ENCODE peak calls at places on chromosomes 11 and 22, in ten cellular contexts. One of them, this sample, is unnamed.

GRCh38 chr11:57116654-57117053 is 65.1 kb upstream of the LRRC55 start:
- DNase-seq in K562: peak
- DNase-seq in WTC11: peak
- DNase-seq in H1: peak
- DNase-seq in GM12878: no peak
- DNase-seq in HCT116: peak
- DNase-seq in endothelial cell of umbilical vein: peak
- DNase-seq in SK-N-SH: peak
- DNase-seq in A549: peak
- DNase-seq in HepG2: peak
- DNase-seq in this sample: peak

GRCh38 chr11:43316451-43316850 is 4.7 kb downstream of the API5 start:
- DNase-seq in endothelial cell of umbilical vein: no peak
- DNase-seq in K562: no peak
- DNase-seq in H1: no peak
- DNase-seq in HepG2: no peak
- DNase-seq in GM12878: no peak
- DNase-seq in SK-N-SH: no peak
- DNase-seq in A549: no peak
- DNase-seq in WTC11: no peak
- DNase-seq in HCT116: no peak
- DNase-seq in this sample: peak

GRCh38 chr11:26847459-26847858 is 125.6 kb upstream of the SLC5A12 start:
- DNase-seq in HepG2: no peak
- DNase-seq in H1: no peak
- DNase-seq in SK-N-SH: no peak
- DNase-seq in GM12878: no peak
- DNase-seq in WTC11: no peak
- DNase-seq in endothelial cell of umbilical vein: no peak
- DNase-seq in HCT116: no peak
- DNase-seq in K562: no peak
- DNase-seq in A549: no peak
- DNase-seq in this sample: no peak

GRCh38 chr11:61888590-61888989 is 2.8 kb downstream of the FADS3 start:
- DNase-seq in H1: no peak
- DNase-seq in K562: no peak
- DNase-seq in HCT116: no peak
- DNase-seq in SK-N-SH: no peak
- DNase-seq in WTC11: no peak
- DNase-seq in GM12878: no peak
- DNase-seq in HepG2: no peak
- DNase-seq in A549: no peak
- DNase-seq in endothelial cell of umbilical vein: no peak
- DNase-seq in this sample: no peak

GRCh38 chr11:32983506-32983905 is 32.2 kb upstream of the DEPDC7 start:
- DNase-seq in GM12878: no peak
- DNase-seq in SK-N-SH: no peak
- DNase-seq in K562: no peak
- DNase-seq in endothelial cell of umbilical vein: no peak
- DNase-seq in HepG2: no peak
- DNase-seq in WTC11: no peak
- DNase-seq in A549: no peak
- DNase-seq in HCT116: no peak
- DNase-seq in H1: no peak
- DNase-seq in this sample: no peak

GRCh38 chr11:113796663-113797259 is 17.2 kb downstream of the CLDN25 start:
- DNase-seq in SK-N-SH: peak
- DNase-seq in K562: peak
- DNase-seq in HCT116: peak
- DNase-seq in H1: no peak
- DNase-seq in WTC11: no peak
- DNase-seq in endothelial cell of umbilical vein: peak
- DNase-seq in HepG2: peak
- DNase-seq in GM12878: no peak
- DNase-seq in A549: peak
- DNase-seq in this sample: peak

GRCh38 chr11:3134651-3135490 is 30.2 kb downstream of the OSBPL5 start:
- DNase-seq in K562: no peak
- DNase-seq in HCT116: no peak
- DNase-seq in A549: no peak
- DNase-seq in HepG2: no peak
- DNase-seq in WTC11: peak
- DNase-seq in SK-N-SH: no peak
- DNase-seq in GM12878: no peak
- DNase-seq in H1: no peak
- DNase-seq in endothelial cell of umbilical vein: no peak
- DNase-seq in this sample: no peak

GRCh38 chr11:47212938-47213337 is 1.8 kb upstream of the DDB2 start:
- DNase-seq in HepG2: no peak
- DNase-seq in HCT116: no peak
- DNase-seq in SK-N-SH: no peak
- DNase-seq in H1: no peak
- DNase-seq in GM12878: no peak
- DNase-seq in WTC11: no peak
- DNase-seq in endothelial cell of umbilical vein: no peak
- DNase-seq in K562: no peak
- DNase-seq in A549: no peak
- DNase-seq in this sample: no peak

GRCh38 chr22:38935023-38935422 is 22.4 kb upstream of the APOBEC3A start:
- DNase-seq in SK-N-SH: no peak
- DNase-seq in K562: no peak
- DNase-seq in H1: no peak
- DNase-seq in HepG2: no peak
- DNase-seq in WTC11: no peak
- DNase-seq in endothelial cell of umbilical vein: no peak
- DNase-seq in GM12878: no peak
- DNase-seq in A549: no peak
- DNase-seq in HCT116: no peak
- DNase-seq in this sample: no peak

DNA sequence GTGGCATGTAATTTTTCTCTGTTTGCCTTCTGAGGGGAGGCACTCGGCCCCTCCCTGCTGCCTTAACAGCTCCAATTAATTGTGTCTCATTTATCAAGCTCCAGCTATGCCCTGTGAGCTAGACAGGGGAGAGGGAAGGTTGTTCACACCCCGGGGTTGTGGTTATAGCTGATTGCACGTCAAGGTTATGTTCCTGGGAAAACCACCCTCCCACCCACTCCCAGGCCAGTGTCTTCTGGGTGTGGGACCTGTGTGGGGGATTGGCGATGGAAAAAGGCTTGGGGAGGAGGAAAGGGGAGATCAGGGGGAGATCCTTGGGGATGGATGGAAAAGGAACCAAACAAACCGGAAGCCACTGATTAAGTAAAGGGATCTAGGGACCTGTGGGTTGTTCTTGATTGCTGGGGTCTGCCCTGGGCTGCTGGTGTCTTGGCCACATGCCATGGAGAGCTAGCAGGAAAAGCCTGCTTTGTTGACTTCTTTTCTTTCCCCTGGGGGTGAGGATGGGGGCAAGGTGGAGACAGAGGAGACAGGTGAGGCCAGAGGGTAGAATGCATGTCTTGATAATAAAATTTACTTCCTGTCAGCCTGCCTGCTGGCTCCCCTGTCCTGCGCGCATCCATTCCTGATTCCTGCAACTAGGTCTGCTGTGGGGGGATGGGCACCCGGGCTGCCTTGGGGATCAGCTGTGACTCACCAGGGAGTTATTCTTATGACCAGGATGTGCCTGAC is 13.5 kb upstream of the SORL1-AS1 start:
- DNase-seq in SK-N-SH: peak
- DNase-seq in H1: peak
- DNase-seq in WTC11: peak
- DNase-seq in A549: peak
- DNase-seq in HepG2: peak
- DNase-seq in HCT116: peak
- DNase-seq in GM12878: no peak
- DNase-seq in K562: peak
- DNase-seq in endothelial cell of umbilical vein: no peak
- DNase-seq in this sample: peak
- TF ChIP-seq MAX in SK-N-SH: peak
- TF ChIP-seq MAX in H1: peak
- TF ChIP-seq MAX in WTC11: no peak
- TF ChIP-seq MAX in A549: peak
- TF ChIP-seq MAX in HepG2: no peak
- TF ChIP-seq MAX in HCT116: peak
- TF ChIP-seq MAX in GM12878: no peak
- TF ChIP-seq MAX in K562: no peak
- TF ChIP-seq MAX in endothelial cell of umbilical vein: no peak
- TF ChIP-seq MAX in this sample: no peak

GRCh38 chr11:111541209-111542061 is 915 bp downstream of the LAYN start:
- DNase-seq in endothelial cell of umbilical vein: peak
- DNase-seq in GM12878: no peak
- DNase-seq in K562: no peak
- DNase-seq in SK-N-SH: peak
- DNase-seq in WTC11: peak
- DNase-seq in A549: no peak
- DNase-seq in H1: no peak
- DNase-seq in HCT116: no peak
- DNase-seq in HepG2: no peak
- DNase-seq in this sample: peak
- TF ChIP-seq MAX in endothelial cell of umbilical vein: no peak
- TF ChIP-seq MAX in GM12878: no peak
- TF ChIP-seq MAX in K562: no peak
- TF ChIP-seq MAX in SK-N-SH: peak
- TF ChIP-seq MAX in WTC11: no peak
- TF ChIP-seq MAX in A549: no peak
- TF ChIP-seq MAX in H1: no peak
- TF ChIP-seq MAX in HCT116: no peak
- TF ChIP-seq MAX in HepG2: no peak
- TF ChIP-seq MAX in this sample: no peak

GRCh38 chr22:29345932-29346331 is 30.4 kb upstream of the RASL10A start:
- DNase-seq in K562: no peak
- DNase-seq in A549: no peak
- DNase-seq in GM12878: no peak
- DNase-seq in HCT116: no peak
- DNase-seq in HepG2: no peak
- DNase-seq in endothelial cell of umbilical vein: no peak
- DNase-seq in H1: no peak
- DNase-seq in WTC11: no peak
- DNase-seq in SK-N-SH: no peak
- DNase-seq in this sample: no peak

GRCh38 chr22:29343313-29343805 is 27.9 kb upstream of the RASL10A start:
- DNase-seq in endothelial cell of umbilical vein: no peak
- DNase-seq in H1: no peak
- DNase-seq in HCT116: no peak
- DNase-seq in SK-N-SH: peak
- DNase-seq in HepG2: no peak
- DNase-seq in K562: no peak
- DNase-seq in WTC11: no peak
- DNase-seq in GM12878: no peak
- DNase-seq in A549: no peak
- DNase-seq in this sample: no peak

GRCh38 chr22:29342577-29343312 is 27.2 kb upstream of the RASL10A start:
- DNase-seq in H1: no peak
- DNase-seq in SK-N-SH: peak
- DNase-seq in endothelial cell of umbilical vein: no peak
- DNase-seq in WTC11: no peak
- DNase-seq in HepG2: peak
- DNase-seq in K562: peak
- DNase-seq in HCT116: no peak
- DNase-seq in A549: no peak
- DNase-seq in GM12878: no peak
- DNase-seq in this sample: peak

GRCh38 chr22:29342177-29342576 is 26.7 kb upstream of the RASL10A start:
- DNase-seq in GM12878: no peak
- DNase-seq in WTC11: no peak
- DNase-seq in H1: no peak
- DNase-seq in HCT116: no peak
- DNase-seq in A549: no peak
- DNase-seq in HepG2: peak
- DNase-seq in SK-N-SH: no peak
- DNase-seq in endothelial cell of umbilical vein: no peak
- DNase-seq in K562: no peak
- DNase-seq in this sample: peak

GRCh38 chr22:29344137-29344536 is 28.6 kb upstream of the RASL10A start:
- DNase-seq in endothelial cell of umbilical vein: no peak
- DNase-seq in HepG2: peak
- DNase-seq in WTC11: no peak
- DNase-seq in A549: peak
- DNase-seq in HCT116: peak
- DNase-seq in GM12878: no peak
- DNase-seq in SK-N-SH: peak
- DNase-seq in K562: no peak
- DNase-seq in H1: no peak
- DNase-seq in this sample: no peak
- TF ChIP-seq MAX in endothelial cell of umbilical vein: no peak
- TF ChIP-seq MAX in HepG2: no peak
- TF ChIP-seq MAX in WTC11: no peak
- TF ChIP-seq MAX in A549: no peak
- TF ChIP-seq MAX in HCT116: no peak
- TF ChIP-seq MAX in GM12878: no peak
- TF ChIP-seq MAX in SK-N-SH: peak
- TF ChIP-seq MAX in K562: no peak
- TF ChIP-seq MAX in H1: no peak
- TF ChIP-seq MAX in this sample: no peak

GRCh38 chr11:455566-456147 is 5.6 kb downstream of the PTDSS2 start:
- DNase-seq in H1: no peak
- DNase-seq in HCT116: no peak
- DNase-seq in HepG2: no peak
- DNase-seq in endothelial cell of umbilical vein: no peak
- DNase-seq in GM12878: no peak
- DNase-seq in SK-N-SH: no peak
- DNase-seq in K562: no peak
- DNase-seq in WTC11: no peak
- DNase-seq in A549: no peak
- DNase-seq in this sample: no peak

GRCh38 chr11:457071-457760 is 7.1 kb downstream of the PTDSS2 start:
- DNase-seq in HepG2: no peak
- DNase-seq in WTC11: peak
- DNase-seq in SK-N-SH: no peak
- DNase-seq in A549: no peak
- DNase-seq in HCT116: no peak
- DNase-seq in K562: no peak
- DNase-seq in H1: no peak
- DNase-seq in endothelial cell of umbilical vein: no peak
- DNase-seq in GM12878: no peak
- DNase-seq in this sample: no peak

GRCh38 chr11:454801-455565 is 4.9 kb downstream of the PTDSS2 start:
- DNase-seq in A549: no peak
- DNase-seq in H1: no peak
- DNase-seq in WTC11: no peak
- DNase-seq in HCT116: no peak
- DNase-seq in endothelial cell of umbilical vein: no peak
- DNase-seq in HepG2: no peak
- DNase-seq in SK-N-SH: no peak
- DNase-seq in K562: no peak
- DNase-seq in GM12878: no peak
- DNase-seq in this sample: no peak

GRCh38 chr11:454043-454442 is 4.0 kb downstream of the PTDSS2 start:
- DNase-seq in WTC11: no peak
- DNase-seq in K562: no peak
- DNase-seq in HepG2: no peak
- DNase-seq in endothelial cell of umbilical vein: no peak
- DNase-seq in GM12878: no peak
- DNase-seq in HCT116: no peak
- DNase-seq in H1: no peak
- DNase-seq in SK-N-SH: no peak
- DNase-seq in A549: no peak
- DNase-seq in this sample: no peak

DNA sequence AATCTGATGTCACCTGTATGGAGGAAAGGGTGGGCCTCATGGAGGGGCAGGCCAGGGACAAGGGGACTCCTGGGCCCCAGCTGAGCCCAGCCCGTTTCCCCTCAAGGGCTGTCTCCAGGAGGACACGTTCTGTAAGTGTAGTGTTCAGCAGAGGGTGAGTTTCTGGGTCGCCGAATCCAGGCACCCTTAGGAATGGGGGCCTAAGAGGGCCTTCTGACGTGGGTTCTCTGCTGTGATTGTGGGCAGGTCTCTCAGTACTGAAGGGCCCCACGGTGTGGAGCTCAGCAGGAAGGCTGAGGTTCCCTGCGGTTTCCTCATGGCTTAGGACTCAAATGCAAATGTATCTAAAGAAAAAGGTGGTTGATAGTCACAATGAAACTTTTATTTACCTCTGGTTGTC is 6.5 kb downstream of the PTDSS2 start:
- DNase-seq in K562: no peak
- DNase-seq in GM12878: no peak
- DNase-seq in HepG2: no peak
- DNase-seq in HCT116: no peak
- DNase-seq in endothelial cell of umbilical vein: no peak
- DNase-seq in SK-N-SH: no peak
- DNase-seq in H1: no peak
- DNase-seq in WTC11: no peak
- DNase-seq in A549: no peak
- DNase-seq in this sample: no peak
- TF ChIP-seq MAX in K562: no peak
- TF ChIP-seq MAX in GM12878: no peak
- TF ChIP-seq MAX in HepG2: no peak
- TF ChIP-seq MAX in HCT116: no peak
- TF ChIP-seq MAX in endothelial cell of umbilical vein: no peak
- TF ChIP-seq MAX in SK-N-SH: no peak
- TF ChIP-seq MAX in H1: no peak
- TF ChIP-seq MAX in WTC11: no peak
- TF ChIP-seq MAX in A549: no peak
- TF ChIP-seq MAX in this sample: no peak

This sample was measured in NB4.